ENCODE peak calls at places on chromosomes 1 and 21, in seven cellular contexts. H is esophagus squamous epithelium, T is tibial artery, B is iPS DF 6.9, J is PC-9, O is neural progenitor cell, U is transverse colon. C is an unnamed sample.

GRCh38 chr1:183932412-183932811 is 105.1 kb downstream of the COLGALT2 start:
- DNase-seq in U (peak; percentile 60), H (no peak), O (no peak), B (no peak), T (peak; percentile 81), J (no peak), C (no peak)

GRCh38 chr1:160538985-160539651 is 16.1 kb upstream of the SLAMF6 start:
- DNase-seq in T (no peak), J (no peak), U (peak; percentile 59), B (no peak), O (no peak), H (no peak), C (peak; percentile 67)

GRCh38 chr1:7298749-7299151 is 472.3 kb upstream of the VAMP3 start:
- DNase-seq in U (no peak), T (no peak), B (no peak), H (no peak), J (no peak), O (no peak), C (no peak)

GRCh38 chr1:156684227-156684782 is 7.1 kb upstream of the NES start:
- DNase-seq in J (no peak), H (no peak), U (no peak), O (no peak), B (no peak), T (no peak), C (no peak)

GRCh38 chr1:43427524-43427923 is 26.2 kb downstream of the HYI start:
- DNase-seq in U (no peak), O (no peak), H (no peak), T (no peak), B (no peak), J (no peak), C (no peak)

GRCh38 chr1:200900877-200901276 is 6.2 kb downstream of the INAVA start:
- DNase-seq in B (no peak), O (no peak), U (no peak), T (no peak), J (no peak), H (no peak), C (no peak)

GRCh38 chr1:243765676-243766075 is 84.4 kb downstream of the AKT3 start:
- DNase-seq in O (no peak), B (no peak), J (no peak), T (no peak), H (no peak), U (no peak), C (no peak)

GRCh38 chr1:167107456-167107855 is 13.6 kb downstream of the STYXL2 start:
- DNase-seq in T (no peak), J (no peak), O (no peak), U (no peak), B (no peak), H (no peak), C (no peak)

GRCh38 chr1:39178541-39179431 is 25.7 kb upstream of the MACF1 start:
- DNase-seq in O (peak; percentile 48), U (no peak), H (no peak), B (no peak), J (peak; percentile 72), T (no peak), C (peak; percentile 70)

GRCh38 chr1:145690587-145691558 is 16.3 kb downstream of the PDZK1 start:
- DNase-seq in B (no peak), O (no peak), T (no peak), H (no peak), J (no peak), U (peak; percentile 17), C (no peak)

GRCh38 chr1:38558476-38559179 is 300.9 kb downstream of the RRAGC start:
- DNase-seq in O (peak; percentile 64), U (no peak), H (no peak), J (no peak), T (no peak), B (no peak), C (no peak)

GRCh38 chr1:103218369-103218768 is 110.0 kb upstream of the COL11A1 start:
- DNase-seq in U (no peak), B (no peak), J (no peak), O (no peak), T (no peak), H (no peak), C (no peak)

GRCh38 chr1:63624911-63625310 is 31.7 kb downstream of the PGM1 start:
- DNase-seq in B (no peak), J (no peak), H (no peak), O (no peak), U (no peak), T (no peak), C (no peak)

GRCh38 chr1:85578321-85579295 is 2.0 kb upstream of the CCN1 start:
- DNase-seq in U (no peak), H (no peak), B (no peak), T (no peak), J (no peak), O (peak; percentile 36), C (no peak)

GRCh38 chr21:42155045-42155855 is 63.7 kb upstream of the ABCG1 start:
- DNase-seq in U (no peak), B (no peak), O (no peak), T (no peak), J (no peak), H (no peak), C (no peak)

GRCh38 chr1:158199840-158200239 is 19.1 kb downstream of the CD1D start:
- DNase-seq in T (no peak), B (no peak), O (no peak), U (no peak), J (no peak), H (no peak), C (no peak)

GRCh38 chr1:44592208-44593145 is 81.8 kb downstream of the TMEM53 start:
- DNase-seq in T (no peak), O (no peak), B (no peak), H (no peak), J (no peak), U (no peak), C (no peak)

GRCh38 chr1:100455478-100456072 is 82.4 kb upstream of the GPR88 start:
- DNase-seq in H (no peak), T (no peak), O (no peak), B (no peak), U (no peak), J (no peak), C (no peak)

GRCh38 chr1:203627819-203628184 is 1.2 kb downstream of the ATP2B4 start:
- DNase-seq in H (no peak), O (peak; percentile 34), T (peak; percentile 51), U (peak; percentile 47), J (peak; percentile 19), B (no peak), C (no peak)

GRCh38 chr1:226666164-226666506 is 72.9 kb downstream of the ITPKB start:
- DNase-seq in H (no peak), T (no peak), U (no peak), B (no peak), J (no peak), O (no peak), C (no peak)

GRCh38 chr1:33147997-33148314 is 33.9 kb downstream of the TRIM62 start:
- DNase-seq in H (no peak), T (no peak), B (no peak), O (peak; percentile 54), U (no peak), J (no peak), C (no peak)

GRCh38 chr21:46334351-46335140 is 10.6 kb downstream of the PCNT start:
- DNase-seq in B (no peak), H (no peak), O (no peak), U (no peak), J (no peak), T (no peak), C (no peak)

GRCh38 chr1:186838380-186839076 is 9.8 kb downstream of the PLA2G4A start:
- DNase-seq in H (no peak), U (no peak), J (no peak), T (no peak), O (no peak), B (no peak), C (no peak)

GRCh38 chr1:206457408-206457807 is 12.9 kb upstream of the IKBKE start:
- DNase-seq in B (no peak), O (no peak), J (no peak), U (no peak), T (peak; percentile 36), H (no peak), C (no peak)
- H3K4me3 ChIP-seq in B (no peak overlapping the region), O (no peak overlapping the region), J (no peak overlapping the region), U (no peak overlapping the region), T (no peak overlapping the region), H (no peak overlapping the region), C (no peak overlapping the region)

GRCh38 chr1:188166654-188167053 is 1337.9 kb downstream of the PLA2G4A start:
- DNase-seq in J (no peak), B (no peak), T (no peak), O (no peak), H (no peak), U (no peak), C (no peak)

GRCh38 chr1:188169971-188170370 is 1341.2 kb downstream of the PLA2G4A start:
- DNase-seq in B (no peak), T (no peak), U (no peak), O (no peak), H (no peak), J (no peak), C (no peak)

GRCh38 chr1:188170446-188170845 is 1341.7 kb downstream of the PLA2G4A start:
- DNase-seq in T (no peak), H (no peak), J (no peak), U (no peak), O (no peak), B (no peak), C (no peak)

DNA sequence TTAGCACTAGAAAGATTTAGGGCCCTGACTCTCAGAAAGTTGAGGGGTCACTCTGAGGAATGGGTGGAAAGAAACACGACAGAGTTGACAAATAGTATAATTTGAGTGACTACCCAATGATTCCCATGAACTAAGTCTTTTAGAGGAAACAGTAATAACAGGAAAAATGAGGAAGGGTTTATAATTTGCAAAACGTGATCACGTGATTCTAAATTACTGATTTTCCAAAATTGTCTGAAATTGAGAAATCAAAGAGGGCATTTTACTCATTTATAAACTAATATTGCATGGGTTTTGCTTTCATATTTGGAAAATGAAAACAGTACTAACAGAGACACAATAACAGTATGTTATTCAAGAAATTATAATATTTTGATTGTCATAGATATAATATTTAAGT is 1335.7 kb downstream of the PLA2G4A start:
- DNase-seq in T (no peak), H (no peak), J (no peak), O (no peak), B (no peak), U (no peak), C (no peak)
- H3K36me3 ChIP-seq in T (no peaks in the 10 kb centered on the region), H (no peaks in the 10 kb centered on the region), J (no peaks in the 10 kb centered on the region), O (no peaks in the 10 kb centered on the region), B (no peaks in the 10 kb centered on the region), U (no peaks in the 10 kb centered on the region), C (no peaks in the 10 kb centered on the region)

GRCh38 chr1:234958702-234959649 is 169.7 kb downstream of the TOMM20 start:
- DNase-seq in T (no peak), J (no peak), H (no peak), U (no peak), O (no peak), B (no peak), C (no peak)
- H3K4me3 ChIP-seq in T (no peak overlapping the region), J (peak overlapping the region; percentile 37), H (no peak overlapping the region), U (no peak overlapping the region), O (no peak overlapping the region), B (no peak overlapping the region), C (no peak overlapping the region)

GRCh38 chr1:15722411-15722810 is 13.6 kb upstream of the SLC25A34 start:
- DNase-seq in J (no peak), B (no peak), H (no peak), T (no peak), U (no peak), O (no peak), C (no peak)
- H3K36me3 ChIP-seq in J (no peaks in the 10 kb centered on the region), B (peaks cover 12% of the 10 kb centered on the region), H (peaks cover 100% of the 10 kb centered on the region), T (peaks cover 98% of the 10 kb centered on the region), U (peaks cover 45% of the 10 kb centered on the region), O (no peaks in the 10 kb centered on the region), C (no peaks in the 10 kb centered on the region)